ENCODE peak calls at places on chromosomes 13 and 19, in six cellular contexts. I is bronchial epithelial cell; W is stimulated activated CD8-positive, alpha-beta memory T cell treated with anti-CD3 and anti-CD28 coated beads, Interleukin-7, amount 100 ng/mL, for 24 hours; G is T-cell; U is left cardiac atrium; O is HTR-8/SVneo. M is an unnamed sample.

GRCh38 chr19:17108453-17108784 is 32.8 kb downstream of the MYO9B start:
- DNase-seq in I (no peak), W (no peak), G (no peak), U (no peak), O (no peak), M (no peak)

GRCh38 chr13:43054803-43055802 is 31.7 kb downstream of the DNAJC15 start:
- DNase-seq in I (peak; percentile 56), W (no peak), G (peak; percentile 2), U (peak; percentile 36), O (peak; percentile 28), M (no peak)

GRCh38 chr19:2422951-2423880 is 4.2 kb downstream of the TIMM13 start:
- DNase-seq in I (no peak), W (no peak), G (no peak), U (no peak), O (no peak), M (peak; percentile 55)

GRCh38 chr13:39364797-39365468 is 238.1 kb downstream of the LHFPL6 start:
- DNase-seq in I (peak; percentile 70), W (no peak), G (no peak), U (no peak), O (no peak), M (no peak)

GRCh38 chr19:29872224-29872731 is 60.5 kb downstream of the CCNE1 start:
- DNase-seq in I (peak; percentile 3), W (no peak), G (no peak), U (no peak), O (no peak), M (no peak)

GRCh38 chr13:22198656-22199217 is 527.9 kb downstream of the FGF9 start:
- DNase-seq in I (no peak), W (no peak), G (no peak), U (no peak), O (no peak), M (no peak)

GRCh38 chr19:2337329-2337707 is 8.8 kb downstream of the SPPL2B start:
- DNase-seq in I (no peak), W (no peak), G (no peak), U (no peak), O (no peak), M (no peak)

GRCh38 chr19:44748426-44749254 is at the start of gene BCL3:
- DNase-seq in I (peak; percentile 38), W (peak; percentile 28), G (peak; percentile 69), U (peak; percentile 89), O (peak; percentile 59), M (peak; percentile 87)

GRCh38 chr13:34349091-34349722 is 531.3 kb downstream of the RFC3 start:
- DNase-seq in I (peak; percentile 58), W (no peak), G (no peak), U (peak; percentile 63), O (peak; percentile 24), M (peak; percentile 67)

GRCh38 chr13:44932850-44933251 is 56.4 kb downstream of the NUFIP1 start:
- DNase-seq in I (peak; percentile 71), W (no peak), G (no peak), U (peak; percentile 55), O (no peak), M (peak; percentile 54)

GRCh38 chr19:15255359-15255990 is 23.2 kb upstream of the EPHX3 start:
- DNase-seq in I (no peak), W (no peak), G (no peak), U (no peak), O (no peak), M (no peak)

GRCh38 chr13:80755925-80756324 is 415.0 kb upstream of the SPRY2 start:
- DNase-seq in I (no peak), W (no peak), G (no peak), U (no peak), O (no peak), M (no peak)

GRCh38 chr19:7818806-7819205 is 11.2 kb upstream of the EVI5L start:
- DNase-seq in I (no peak), W (no peak), G (no peak), U (no peak), O (no peak), M (no peak)

GRCh38 chr13:60754211-60754610 is 357.2 kb downstream of the TDRD3 start:
- DNase-seq in I (no peak), W (no peak), G (no peak), U (no peak), O (no peak), M (no peak)

GRCh38 chr19:52748336-52748950 is 13.6 kb upstream of the ZNF611 start:
- DNase-seq in I (peak; percentile 22), W (no peak), G (no peak), U (peak; percentile 41), O (no peak), M (no peak)

GRCh38 chr19:54172764-54173699 is at the start of gene TMC4:
- DNase-seq in I (peak; percentile 80), W (no peak), G (no peak), U (no peak), O (no peak), M (no peak)

GRCh38 chr19:46408611-46409039 is 4.7 kb downstream of the CCDC8 start:
- DNase-seq in I (no peak), W (no peak), G (no peak), U (peak; percentile 76), O (no peak), M (peak; percentile 87)

GRCh38 chr13:40026741-40027140 is 371.3 kb downstream of the COG6 start:
- DNase-seq in I (no peak), W (no peak), G (no peak), U (no peak), O (no peak), M (no peak)

GRCh38 chr13:91817250-91817649 is 418.8 kb downstream of the GPC5 start:
- DNase-seq in I (no peak), W (no peak), G (no peak), U (no peak), O (no peak), M (no peak)

GRCh38 chr19:6678690-6679109 is 8.7 kb upstream of the TNFSF14 start:
- DNase-seq in I (peak; percentile 65), W (no peak), G (no peak), U (no peak), O (no peak), M (no peak)

GRCh38 chr19:42563352-42564210 is 31.1 kb downstream of the CEACAM8 start:
- DNase-seq in I (peak; percentile 44), W (no peak), G (no peak), U (no peak), O (peak; percentile 63), M (no peak)

GRCh38 chr13:101640797-101641400 is 188.4 kb downstream of the ITGBL1 start:
- DNase-seq in I (peak; percentile 94), W (no peak), G (no peak), U (no peak), O (peak; percentile 18), M (no peak)

GRCh38 chr13:80399340-80400163 is 58.6 kb upstream of the SPRY2 start:
- DNase-seq in I (peak; percentile 89), W (no peak), G (no peak), U (no peak), O (no peak), M (no peak)

GRCh38 chr13:30735025-30735967 is at the start of gene ALOX5AP:
- DNase-seq in I (no peak), W (no peak), G (peak; percentile 30), U (no peak), O (no peak), M (no peak)

M was measured in Right ventricle myocardium superior.